ENCODE peak calls at places on chromosomes 6 and 20, in four cellular contexts. M, U, H and J are unnamed samples.

GRCh38 chr6:119349041-119349340 is 570 bp downstream of the MAN1A1 start:
- DNase-seq in M (no peak), U (no peak), H (peak; percentile 7), J (no peak)

GRCh38 chr6:148069256-148069655 is 273.4 kb upstream of the SASH1 start:
- DNase-seq in M (no peak), U (no peak), H (no peak), J (no peak)

GRCh38 chr20:33392016-33392415 is 9.3 kb downstream of the CDK5RAP1 start:
- DNase-seq in M (no peak), U (no peak), H (no peak), J (no peak)

GRCh38 chr6:17102258-17102870 is 514 bp downstream of the STMND1 start:
- DNase-seq in M (no peak), U (no peak), H (no peak), J (no peak)

GRCh38 chr6:11271228-11271627 is 38.8 kb upstream of the NEDD9 start:
- DNase-seq in M (no peak), U (no peak), H (no peak), J (no peak)

GRCh38 chr6:11097476-11097875 is 3.8 kb downstream of the SMIM13 start:
- DNase-seq in M (no peak), U (no peak), H (no peak), J (no peak)

GRCh38 chr6:21264288-21264818 is 329.2 kb upstream of the SOX4 start:
- DNase-seq in M (no peak), U (no peak), H (no peak), J (no peak)

GRCh38 chr20:51687071-51687470 is 81.1 kb downstream of the ATP9A start:
- DNase-seq in M (no peak), U (no peak), H (peak; percentile 96), J (no peak)

GRCh38 chr20:38834868-38835267 is 29.4 kb downstream of the PPP1R16B start:
- DNase-seq in M (no peak), U (no peak), H (no peak), J (no peak)

GRCh38 chr20:3728876-3729275 is 3.6 kb upstream of the HSPA12B start:
- DNase-seq in M (no peak), U (no peak), H (no peak), J (no peak)
- H3K27ac ChIP-seq in M (peak overlapping the region; percentile 95), U (peak overlapping the region; percentile 95), H (no peak overlapping the region), J (no peak overlapping the region)

GRCh38 chr6:56708810-56709597 is 66.3 kb upstream of the DST start:
- DNase-seq in M (no peak), U (no peak), H (peak; percentile 66), J (no peak)

GRCh38 chr6:56710967-56711366 is 68.3 kb upstream of the DST start:
- DNase-seq in M (no peak), U (no peak), H (no peak), J (no peak)

GRCh38 chr6:56709650-56710049 is 67.0 kb upstream of the DST start:
- DNase-seq in M (no peak), U (no peak), H (no peak), J (no peak)

GRCh38 chr6:56706981-56707726 is 64.5 kb upstream of the DST start:
- DNase-seq in M (no peak), U (no peak), H (no peak), J (no peak)
- H3K27ac ChIP-seq in M (no peak overlapping the region), U (peak overlapping the region; percentile 61), H (no peak overlapping the region), J (peak overlapping the region; percentile 86)

GRCh38 chr6:45420909-45421699 is 43.4 kb upstream of the SUPT3H start:
- DNase-seq in M (no peak), U (no peak), H (no peak), J (no peak)
- H3K27ac ChIP-seq in M (peak overlapping the region; percentile 76), U (no peak overlapping the region), H (peak overlapping the region; percentile 78), J (no peak overlapping the region)

GRCh38 chr6:153028261-153028660 is 25.8 kb upstream of the MTRF1L start:
- DNase-seq in M (no peak), U (no peak), H (no peak), J (no peak)
- H3K27ac ChIP-seq in M (no peak overlapping the region), U (no peak overlapping the region), H (no peak overlapping the region), J (no peak overlapping the region)

GRCh38 chr6:105594272-105594671 is 191.4 kb upstream of the PREP start:
- DNase-seq in M (no peak), U (no peak), H (no peak), J (no peak)
- H3K27ac ChIP-seq in M (peak overlapping the region; percentile 42), U (no peak overlapping the region), H (peak overlapping the region; percentile 39), J (no peak overlapping the region)

DNA sequence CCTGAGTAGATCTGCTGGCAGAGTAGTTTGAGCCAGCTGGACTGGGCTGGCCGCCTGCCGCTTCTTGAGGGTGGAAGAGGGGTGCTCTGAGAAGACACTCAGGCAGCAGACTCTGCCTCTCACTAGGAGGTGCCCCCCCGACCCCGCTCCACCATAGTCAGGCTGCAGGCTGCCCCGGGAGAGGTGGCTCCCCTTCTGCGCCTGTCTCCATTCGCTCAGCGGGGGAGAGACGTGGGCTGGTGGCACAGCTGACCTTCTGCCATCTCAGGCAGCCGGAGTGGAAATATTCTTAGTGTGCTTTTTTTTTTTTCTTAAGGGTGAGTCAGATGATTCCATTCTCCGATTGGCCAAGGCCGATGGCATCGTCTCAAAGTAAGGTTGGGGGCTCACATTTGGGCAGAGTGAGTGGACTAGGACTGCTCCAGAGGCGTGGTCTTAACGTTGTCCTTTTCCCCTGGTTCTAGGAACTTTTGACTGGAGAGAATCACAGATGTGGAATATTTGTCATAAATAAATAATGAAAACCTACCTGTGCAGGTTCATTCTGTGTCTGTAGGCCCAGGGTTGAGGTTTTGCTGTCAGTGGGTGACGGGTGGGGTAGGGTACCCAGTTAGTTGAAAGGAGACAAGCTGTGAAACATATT is 1.2 kb downstream of the RPS21 start:
- DNase-seq in M (no peak), U (no peak), H (no peak), J (no peak)
- H3K27ac ChIP-seq in M (peak overlapping the region; percentile 91), U (peak overlapping the region; percentile 91), H (peak overlapping the region; percentile 88), J (no peak overlapping the region)

GRCh38 chr6:151914475-151914874 is 107.0 kb downstream of the ESR1 start:
- DNase-seq in M (no peak), U (no peak), H (peak; percentile 22), J (no peak)

GRCh38 chr6:151916075-151916474 is 108.6 kb downstream of the ESR1 start:
- DNase-seq in M (no peak), U (no peak), H (no peak), J (no peak)

GRCh38 chr6:151916680-151917164 is 109.2 kb downstream of the ESR1 start:
- DNase-seq in M (no peak), U (no peak), H (peak; percentile 78), J (no peak)

DNA sequence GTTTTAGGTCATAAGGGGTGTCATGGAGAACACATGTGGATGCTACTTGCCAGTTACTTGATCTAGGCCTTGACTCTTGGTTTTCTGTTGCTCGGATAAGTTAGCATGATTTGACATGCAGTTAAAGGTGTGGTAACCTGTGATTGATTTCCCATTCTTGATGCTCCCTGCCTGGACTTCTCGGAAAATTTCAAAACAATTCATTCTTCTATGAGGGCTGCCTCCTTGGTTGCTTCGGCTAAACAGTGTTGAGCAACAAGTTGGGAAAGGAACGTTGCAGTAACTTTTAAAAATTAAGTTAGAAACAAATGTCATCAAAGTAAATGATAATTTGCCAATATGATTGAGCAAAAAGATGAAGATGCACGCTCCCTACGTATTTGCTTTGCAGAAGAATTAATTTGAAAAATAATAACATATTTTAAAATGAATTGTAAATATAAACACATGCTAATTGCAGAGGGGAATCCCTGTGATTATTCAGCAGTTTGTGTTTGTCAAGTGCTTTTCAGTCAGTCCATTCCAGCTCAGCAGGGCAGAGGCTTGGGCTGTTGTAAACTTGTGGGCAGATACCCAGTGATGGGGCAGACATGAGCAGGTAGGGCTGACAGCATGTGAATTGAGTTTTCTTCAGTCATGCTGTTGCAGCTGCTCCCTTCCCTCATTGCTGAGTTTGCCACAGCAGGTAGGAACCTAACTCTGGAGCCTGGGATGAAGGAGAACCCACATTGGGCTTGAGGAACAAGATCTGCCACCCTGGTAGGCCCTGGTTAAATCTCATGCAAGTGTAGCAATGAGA is 110.2 kb downstream of the ESR1 start:
- DNase-seq in M (no peak), U (no peak), H (no peak), J (no peak)
- H3K27ac ChIP-seq in M (peak overlapping the region; percentile 78), U (no peak overlapping the region), H (peak overlapping the region; percentile 87), J (no peak overlapping the region)

DNA sequence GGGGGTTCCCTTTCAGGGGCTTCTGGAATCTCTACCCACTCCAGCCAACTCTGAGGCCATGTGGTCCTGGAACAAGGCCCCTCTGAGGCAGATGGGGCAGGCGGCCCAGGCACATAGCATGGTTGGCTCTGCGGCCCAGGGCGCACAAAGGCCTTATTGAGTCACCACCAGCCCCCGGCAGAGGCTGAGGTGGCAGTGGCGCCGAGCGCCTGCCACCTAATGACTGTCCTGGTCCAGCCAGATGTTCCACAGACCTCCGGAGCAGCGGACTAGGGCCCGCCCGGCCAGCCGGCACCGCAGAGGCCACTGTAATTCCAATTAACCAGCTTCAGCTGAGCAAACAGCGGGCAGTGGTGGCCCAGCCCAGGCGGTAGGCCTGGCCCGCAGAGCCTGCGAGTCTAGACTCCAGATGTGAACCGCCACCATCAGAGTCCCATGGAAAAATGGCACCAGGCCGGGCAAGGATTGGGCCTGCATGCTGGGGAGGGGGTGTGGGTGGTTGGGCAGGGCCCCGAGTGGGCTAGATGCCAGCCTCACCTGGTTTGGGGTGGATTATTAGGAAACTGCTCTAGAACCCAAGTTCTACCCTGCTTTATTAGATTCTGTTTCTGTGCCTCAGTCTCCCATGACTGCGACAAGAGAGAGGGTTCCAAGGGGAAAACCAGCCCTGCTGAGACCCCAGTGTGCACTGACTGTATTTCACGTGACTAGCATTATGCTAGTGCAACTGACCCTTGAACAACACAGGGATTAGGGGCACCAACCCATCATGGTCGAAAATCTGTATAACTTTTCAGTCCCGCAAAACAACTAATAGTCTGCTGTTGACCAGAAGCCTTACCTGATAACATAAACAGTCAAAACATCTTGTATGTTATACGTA is 34.1 kb upstream of the ID1 start:
- DNase-seq in M (no peak), U (no peak), H (no peak), J (peak; percentile 60)
- H3K27ac ChIP-seq in M (peak overlapping the region; percentile 88), U (peak overlapping the region; percentile 96), H (peak overlapping the region; percentile 93), J (peak overlapping the region; percentile 93)

DNA sequence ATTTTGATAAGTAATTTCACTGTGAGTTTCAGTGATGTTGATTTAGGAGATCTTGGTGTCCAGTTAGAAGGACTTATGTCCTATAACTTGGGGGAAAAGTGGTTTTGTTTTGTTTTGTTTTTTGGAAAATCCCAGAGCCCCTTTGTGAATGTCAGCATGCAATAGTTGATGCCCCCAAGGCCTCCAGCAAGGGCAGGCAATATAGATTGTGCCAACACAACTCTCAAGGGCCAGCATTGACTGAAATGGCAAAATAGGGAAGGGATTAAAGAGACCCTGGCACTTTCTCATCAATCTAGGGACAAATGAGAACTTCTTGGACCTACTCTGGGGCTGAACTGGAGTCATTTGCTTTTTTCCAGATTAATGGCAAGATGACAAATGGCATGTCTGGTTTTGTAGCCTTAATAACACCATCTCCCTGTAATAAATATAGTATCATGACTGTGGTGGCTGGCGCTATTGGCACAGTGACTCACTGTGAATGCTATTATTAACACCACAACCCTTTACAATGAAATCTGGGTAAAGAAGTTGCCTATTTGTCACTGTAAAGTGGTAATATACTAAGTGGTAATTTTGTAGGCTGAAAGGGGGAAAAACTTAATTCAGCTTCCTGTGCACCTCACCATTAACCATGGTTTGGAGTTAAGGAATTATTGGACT is 51.8 kb downstream of the ABRACL start:
- DNase-seq in M (no peak), U (no peak), H (peak; percentile 12), J (no peak)
- H3K27ac ChIP-seq in M (no peak overlapping the region), U (peak overlapping the region; percentile 70), H (no peak overlapping the region), J (no peak overlapping the region)

GRCh38 chr6:91358986-91359385 is 772.1 kb upstream of the MAP3K7 start:
- DNase-seq in M (no peak), U (no peak), H (no peak), J (no peak)
- H3K27ac ChIP-seq in M (no peak overlapping the region), U (no peak overlapping the region), H (no peak overlapping the region), J (no peak overlapping the region)